ENCODE peak calls at places on chromosomes 4 and X, in six cellular contexts. One of them, this sample, is unnamed. For H3K9me3 and H3K4me1, the result is how much of the 10 kb centered on the place peaks cover.

GRCh38 chr4:149914521-149915115 is 99.0 kb upstream of the IQCM start:
- DNase-seq in breast epithelium: no peak
- DNase-seq in neural progenitor cell: peak
- DNase-seq in CD8-positive, alpha-beta T cell: no peak
- DNase-seq in A549: peak
- DNase-seq in body of pancreas: peak
- DNase-seq in this sample: no peak

GRCh38 chr4:143252478-143252877 is 67.8 kb downstream of the USP38 start:
- DNase-seq in neural progenitor cell: no peak
- DNase-seq in body of pancreas: no peak
- DNase-seq in CD8-positive, alpha-beta T cell: no peak
- DNase-seq in breast epithelium: no peak
- DNase-seq in A549: no peak
- DNase-seq in this sample: no peak

GRCh38 chr4:137804906-137805511 is 272.7 kb upstream of the PCDH18 start:
- DNase-seq in neural progenitor cell: no peak
- DNase-seq in A549: no peak
- DNase-seq in CD8-positive, alpha-beta T cell: no peak
- DNase-seq in breast epithelium: no peak
- DNase-seq in body of pancreas: no peak
- DNase-seq in this sample: no peak

GRCh38 chr4:172758586-172759340 is 409.8 kb upstream of the GALNT7 start:
- DNase-seq in body of pancreas: no peak
- DNase-seq in neural progenitor cell: no peak
- DNase-seq in A549: peak
- DNase-seq in CD8-positive, alpha-beta T cell: no peak
- DNase-seq in breast epithelium: no peak
- DNase-seq in this sample: no peak

GRCh38 chrX:51215266-51215665 is 117.4 kb upstream of the NUDT10 start:
- DNase-seq in body of pancreas: no peak
- DNase-seq in neural progenitor cell: peak
- DNase-seq in CD8-positive, alpha-beta T cell: no peak
- DNase-seq in breast epithelium: no peak
- DNase-seq in A549: no peak
- DNase-seq in this sample: no peak

GRCh38 chrX:14051416-14051815 is 21.7 kb upstream of the GEMIN8 start:
- DNase-seq in CD8-positive, alpha-beta T cell: no peak
- DNase-seq in breast epithelium: no peak
- DNase-seq in body of pancreas: no peak
- DNase-seq in A549: peak
- DNase-seq in neural progenitor cell: no peak
- DNase-seq in this sample: no peak

GRCh38 chrX:15985937-15986336 is 131.3 kb upstream of the AP1S2 start:
- DNase-seq in neural progenitor cell: no peak
- DNase-seq in A549: no peak
- DNase-seq in CD8-positive, alpha-beta T cell: no peak
- DNase-seq in breast epithelium: no peak
- DNase-seq in body of pancreas: no peak
- DNase-seq in this sample: no peak

GRCh38 chr4:136571315-136571714 is 961.0 kb downstream of the PCDH18 start:
- DNase-seq in neural progenitor cell: no peak
- DNase-seq in breast epithelium: no peak
- DNase-seq in body of pancreas: no peak
- DNase-seq in A549: no peak
- DNase-seq in CD8-positive, alpha-beta T cell: no peak
- DNase-seq in this sample: no peak

GRCh38 chr4:174714393-174715211 is 114.4 kb downstream of the GLRA3 start:
- DNase-seq in body of pancreas: peak
- DNase-seq in CD8-positive, alpha-beta T cell: peak
- DNase-seq in breast epithelium: no peak
- DNase-seq in A549: peak
- DNase-seq in neural progenitor cell: peak
- DNase-seq in this sample: no peak

GRCh38 chrX:49003696-49004095 is 1.6 kb upstream of the GRIPAP1 start:
- DNase-seq in neural progenitor cell: no peak
- DNase-seq in CD8-positive, alpha-beta T cell: no peak
- DNase-seq in A549: no peak
- DNase-seq in breast epithelium: no peak
- DNase-seq in body of pancreas: no peak
- DNase-seq in this sample: no peak

GRCh38 chr4:129355529-129355928 is 259.6 kb downstream of the C4orf33 start:
- DNase-seq in body of pancreas: no peak
- DNase-seq in neural progenitor cell: peak
- DNase-seq in breast epithelium: no peak
- DNase-seq in CD8-positive, alpha-beta T cell: no peak
- DNase-seq in A549: no peak
- DNase-seq in this sample: no peak

GRCh38 chr4:26692014-26692726 is 108.3 kb downstream of the TBC1D19 start:
- DNase-seq in A549: no peak
- DNase-seq in body of pancreas: no peak
- DNase-seq in breast epithelium: no peak
- DNase-seq in CD8-positive, alpha-beta T cell: no peak
- DNase-seq in neural progenitor cell: no peak
- DNase-seq in this sample: no peak

GRCh38 chr4:115969756-115970155 is 856.3 kb upstream of the NDST4 start:
- DNase-seq in A549: peak
- DNase-seq in breast epithelium: no peak
- DNase-seq in neural progenitor cell: peak
- DNase-seq in body of pancreas: no peak
- DNase-seq in CD8-positive, alpha-beta T cell: no peak
- DNase-seq in this sample: no peak

GRCh38 chr4:75629239-75629638 is 1.1 kb downstream of the CDKL2 start:
- DNase-seq in body of pancreas: no peak
- DNase-seq in A549: no peak
- DNase-seq in CD8-positive, alpha-beta T cell: no peak
- DNase-seq in breast epithelium: no peak
- DNase-seq in neural progenitor cell: no peak
- DNase-seq in this sample: no peak

GRCh38 chrX:19602866-19603620 is 87.7 kb upstream of the MAP3K15 start:
- DNase-seq in breast epithelium: no peak
- DNase-seq in body of pancreas: no peak
- DNase-seq in neural progenitor cell: no peak
- DNase-seq in CD8-positive, alpha-beta T cell: no peak
- DNase-seq in A549: peak
- DNase-seq in this sample: no peak

GRCh38 chr4:73446336-73446938 is 10.4 kb downstream of the AFP start:
- DNase-seq in breast epithelium: no peak
- DNase-seq in neural progenitor cell: peak
- DNase-seq in body of pancreas: peak
- DNase-seq in A549: peak
- DNase-seq in CD8-positive, alpha-beta T cell: no peak
- DNase-seq in this sample: no peak

GRCh38 chrX:18758166-18758932 is 50.9 kb downstream of the PPEF1 start:
- DNase-seq in breast epithelium: no peak
- DNase-seq in body of pancreas: no peak
- DNase-seq in CD8-positive, alpha-beta T cell: no peak
- DNase-seq in A549: no peak
- DNase-seq in neural progenitor cell: peak
- DNase-seq in this sample: no peak

GRCh38 chr4:2914220-2915126 is 48.7 kb downstream of the NOP14 start:
- DNase-seq in neural progenitor cell: no peak
- DNase-seq in body of pancreas: no peak
- DNase-seq in A549: no peak
- DNase-seq in CD8-positive, alpha-beta T cell: no peak
- DNase-seq in breast epithelium: no peak
- DNase-seq in this sample: no peak

GRCh38 chr4:88803600-88804096 is 106.0 kb upstream of the NAP1L5 start:
- DNase-seq in neural progenitor cell: no peak
- DNase-seq in body of pancreas: peak
- DNase-seq in breast epithelium: peak
- DNase-seq in A549: peak
- DNase-seq in CD8-positive, alpha-beta T cell: no peak
- DNase-seq in this sample: no peak

GRCh38 chrX:8755813-8756212 is 23.9 kb upstream of the ANOS1 start:
- DNase-seq in A549: no peak
- DNase-seq in CD8-positive, alpha-beta T cell: no peak
- DNase-seq in body of pancreas: no peak
- DNase-seq in neural progenitor cell: no peak
- DNase-seq in breast epithelium: no peak
- DNase-seq in this sample: no peak

GRCh38 chr4:160567634-160568033 is 1464.8 kb downstream of the RAPGEF2 start:
- DNase-seq in neural progenitor cell: no peak
- DNase-seq in CD8-positive, alpha-beta T cell: no peak
- DNase-seq in A549: no peak
- DNase-seq in breast epithelium: no peak
- DNase-seq in body of pancreas: no peak
- DNase-seq in this sample: no peak

DNA sequence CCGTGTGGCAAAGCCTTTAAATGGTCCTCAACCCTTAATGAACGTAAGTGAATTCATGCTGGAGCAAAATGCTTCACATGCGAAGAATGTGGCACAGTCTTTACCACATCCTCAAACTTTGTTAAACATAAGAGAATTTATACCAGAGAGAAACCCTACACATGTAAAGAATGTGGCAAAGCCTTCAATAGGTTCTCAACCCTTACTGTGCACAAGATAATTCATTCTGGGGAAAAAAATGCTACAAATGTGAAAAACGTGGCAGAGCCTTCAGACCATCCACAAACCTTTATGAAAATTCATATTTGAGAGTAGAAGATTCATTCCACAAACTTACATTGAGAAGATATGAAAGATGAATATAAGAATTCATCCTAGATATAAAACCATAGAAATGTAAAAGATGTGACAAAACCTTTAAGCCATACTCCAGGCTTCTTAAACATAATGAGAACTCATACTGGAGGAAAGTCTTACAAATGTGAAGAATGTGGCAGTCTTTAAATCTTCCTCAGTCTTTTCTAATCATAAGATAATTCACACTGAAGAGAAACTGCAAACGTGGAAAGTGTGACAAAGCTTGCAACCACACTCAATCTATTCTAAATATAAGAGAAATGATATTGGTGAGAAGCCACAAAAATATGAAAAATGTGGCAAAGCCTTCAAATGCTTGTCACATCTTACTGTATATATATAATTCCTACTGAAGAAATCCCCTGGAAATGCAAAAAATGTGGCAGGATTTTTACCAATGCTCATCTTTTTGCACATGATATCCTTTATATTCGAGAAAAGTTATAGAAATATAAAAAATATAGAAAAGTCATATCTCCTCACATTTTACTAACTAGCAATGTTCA is 36.9 kb downstream of the ZNF141 start:
- DNase-seq in breast epithelium: no peak
- DNase-seq in CD8-positive, alpha-beta T cell: no peak
- DNase-seq in body of pancreas: no peak
- DNase-seq in neural progenitor cell: no peak
- DNase-seq in A549: no peak
- DNase-seq in this sample: no peak
- H3K9me3 ChIP-seq in breast epithelium: half or more
- H3K9me3 ChIP-seq in CD8-positive, alpha-beta T cell: half or more
- H3K9me3 ChIP-seq in body of pancreas: under half
- H3K9me3 ChIP-seq in neural progenitor cell: half or more
- H3K9me3 ChIP-seq in A549: half or more
- H3K9me3 ChIP-seq in this sample: half or more

GRCh38 chrX:112839856-112840255 is 775 bp downstream of the AMOT start:
- DNase-seq in CD8-positive, alpha-beta T cell: no peak
- DNase-seq in neural progenitor cell: peak
- DNase-seq in breast epithelium: no peak
- DNase-seq in A549: no peak
- DNase-seq in body of pancreas: no peak
- DNase-seq in this sample: no peak
- H3K4me3 ChIP-seq in CD8-positive, alpha-beta T cell: peak
- H3K4me3 ChIP-seq in neural progenitor cell: peak
- H3K4me3 ChIP-seq in breast epithelium: peak
- H3K4me3 ChIP-seq in A549: no peak
- H3K4me3 ChIP-seq in body of pancreas: no peak
- H3K4me3 ChIP-seq in this sample: peak

GRCh38 chr4:139918994-139919393 is 235.0 kb downstream of the MAML3 start:
- DNase-seq in breast epithelium: no peak
- DNase-seq in body of pancreas: no peak
- DNase-seq in neural progenitor cell: no peak
- DNase-seq in A549: no peak
- DNase-seq in CD8-positive, alpha-beta T cell: no peak
- DNase-seq in this sample: no peak

GRCh38 chr4:139918591-139918990 is 235.4 kb downstream of the MAML3 start:
- DNase-seq in neural progenitor cell: no peak
- DNase-seq in body of pancreas: no peak
- DNase-seq in CD8-positive, alpha-beta T cell: no peak
- DNase-seq in breast epithelium: no peak
- DNase-seq in A549: no peak
- DNase-seq in this sample: no peak

GRCh38 chr4:139917896-139918295 is 236.1 kb downstream of the MAML3 start:
- DNase-seq in neural progenitor cell: no peak
- DNase-seq in breast epithelium: no peak
- DNase-seq in CD8-positive, alpha-beta T cell: no peak
- DNase-seq in body of pancreas: no peak
- DNase-seq in A549: no peak
- DNase-seq in this sample: no peak

GRCh38 chr4:139920552-139920951 is 233.4 kb downstream of the MAML3 start:
- DNase-seq in breast epithelium: no peak
- DNase-seq in CD8-positive, alpha-beta T cell: no peak
- DNase-seq in body of pancreas: no peak
- DNase-seq in A549: no peak
- DNase-seq in neural progenitor cell: peak
- DNase-seq in this sample: peak

DNA sequence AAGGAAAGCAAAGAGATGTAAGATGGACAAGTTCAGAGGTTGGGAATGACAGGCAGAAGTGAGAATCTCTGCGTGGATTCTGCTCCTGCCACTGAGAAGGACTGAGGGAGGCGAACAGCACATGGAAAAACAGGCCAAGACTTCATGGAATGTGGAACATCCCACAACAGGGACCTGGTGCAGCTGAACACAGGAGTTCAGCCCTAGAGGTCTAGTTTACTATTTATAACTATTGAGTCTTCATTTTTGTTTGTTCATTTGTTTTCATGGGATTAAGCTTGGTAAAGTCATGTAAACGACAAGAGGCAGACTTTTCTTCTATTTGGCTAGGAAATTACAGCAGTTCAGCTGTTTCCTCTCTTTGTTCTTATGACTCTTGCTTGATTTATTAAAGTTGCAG is 234.5 kb downstream of the MAML3 start:
- DNase-seq in breast epithelium: peak
- DNase-seq in CD8-positive, alpha-beta T cell: no peak
- DNase-seq in A549: peak
- DNase-seq in body of pancreas: peak
- DNase-seq in neural progenitor cell: no peak
- DNase-seq in this sample: peak
- H3K4me1 ChIP-seq in breast epithelium: under half
- H3K4me1 ChIP-seq in CD8-positive, alpha-beta T cell: under half
- H3K4me1 ChIP-seq in A549: half or more
- H3K4me1 ChIP-seq in body of pancreas: half or more
- H3K4me1 ChIP-seq in neural progenitor cell: under half
- H3K4me1 ChIP-seq in this sample: half or more

GRCh38 chr4:113579360-113579759 is 182.2 kb downstream of the CAMK2D start:
- DNase-seq in body of pancreas: no peak
- DNase-seq in neural progenitor cell: no peak
- DNase-seq in CD8-positive, alpha-beta T cell: no peak
- DNase-seq in A549: no peak
- DNase-seq in breast epithelium: no peak
- DNase-seq in this sample: no peak

GRCh38 chr4:113574636-113575103 is 186.9 kb downstream of the CAMK2D start:
- DNase-seq in neural progenitor cell: peak
- DNase-seq in CD8-positive, alpha-beta T cell: no peak
- DNase-seq in A549: no peak
- DNase-seq in breast epithelium: no peak
- DNase-seq in body of pancreas: no peak
- DNase-seq in this sample: no peak

GRCh38 chr4:113572620-113573019 is 188.9 kb downstream of the CAMK2D start:
- DNase-seq in body of pancreas: no peak
- DNase-seq in CD8-positive, alpha-beta T cell: no peak
- DNase-seq in A549: no peak
- DNase-seq in breast epithelium: no peak
- DNase-seq in neural progenitor cell: no peak
- DNase-seq in this sample: no peak

GRCh38 chr4:113575391-113575790 is 186.1 kb downstream of the CAMK2D start:
- DNase-seq in body of pancreas: no peak
- DNase-seq in neural progenitor cell: no peak
- DNase-seq in A549: no peak
- DNase-seq in breast epithelium: no peak
- DNase-seq in CD8-positive, alpha-beta T cell: no peak
- DNase-seq in this sample: no peak

GRCh38 chr4:113576947-113577678 is 184.4 kb downstream of the CAMK2D start:
- DNase-seq in breast epithelium: no peak
- DNase-seq in CD8-positive, alpha-beta T cell: no peak
- DNase-seq in body of pancreas: no peak
- DNase-seq in A549: no peak
- DNase-seq in neural progenitor cell: no peak
- DNase-seq in this sample: no peak
- H3K9me3 ChIP-seq in breast epithelium: under half
- H3K9me3 ChIP-seq in CD8-positive, alpha-beta T cell: under half
- H3K9me3 ChIP-seq in body of pancreas: under half
- H3K9me3 ChIP-seq in A549: under half
- H3K9me3 ChIP-seq in neural progenitor cell: under half
- H3K9me3 ChIP-seq in this sample: under half